ENCODE peak calls at places on chromosomes 4 and X, in nine cellular contexts. Y, W, S, N, J, L, H, P and B are unnamed samples.

GRCh38 chr4:173091362-173091761 is 77.2 kb upstream of the GALNT7 start:
- DNase-seq in N (no peak), L (peak; percentile 43), Y (no peak), S (no peak), P (no peak), J (no peak), H (no peak), W (no peak), B (no peak)

GRCh38 chrX:138754861-138755260 is 43.3 kb upstream of the FGF13 start:
- DNase-seq in N (no peak), Y (no peak), W (no peak), P (no peak), S (no peak), H (no peak), J (no peak), L (no peak), B (no peak)

GRCh38 chr4:153451931-153452660 is 14.1 kb upstream of the TMEM131L start:
- DNase-seq in J (no peak), Y (no peak), S (no peak), N (peak; percentile 49), L (peak; percentile 13), P (no peak), W (peak; percentile 82), H (no peak), B (no peak)

GRCh38 chr4:103197765-103198110 is 405 bp downstream of the CENPE start:
- DNase-seq in P (no peak), W (no peak), H (no peak), J (no peak), N (no peak), L (no peak), Y (no peak), S (no peak), B (no peak)

GRCh38 chr4:38538517-38538916 is 125.5 kb upstream of the KLF3 start:
- DNase-seq in L (no peak), H (no peak), W (no peak), J (no peak), S (no peak), Y (no peak), N (no peak), P (no peak), B (no peak)

GRCh38 chr4:183344523-183345255 is 22.5 kb upstream of the CLDN24 start:
- DNase-seq in J (no peak), H (no peak), S (no peak), P (peak; percentile 41), W (no peak), L (no peak), N (no peak), Y (no peak), B (no peak)

GRCh38 chr4:5200546-5200945 is 149.3 kb downstream of the STK32B start:
- DNase-seq in Y (no peak), N (no peak), S (no peak), J (no peak), W (no peak), L (no peak), P (no peak), H (no peak), B (no peak)

GRCh38 chr4:110046588-110047049 is 133.9 kb downstream of the EGF start:
- DNase-seq in J (no peak), Y (no peak), H (no peak), N (no peak), P (no peak), L (no peak), S (no peak), W (no peak), B (no peak)

GRCh38 chr4:182242793-182243192 is 409 bp upstream of the TENM3 start:
- DNase-seq in N (no peak), J (no peak), P (no peak), S (no peak), L (no peak), W (no peak), Y (no peak), H (no peak), B (peak; percentile 88)

DNA sequence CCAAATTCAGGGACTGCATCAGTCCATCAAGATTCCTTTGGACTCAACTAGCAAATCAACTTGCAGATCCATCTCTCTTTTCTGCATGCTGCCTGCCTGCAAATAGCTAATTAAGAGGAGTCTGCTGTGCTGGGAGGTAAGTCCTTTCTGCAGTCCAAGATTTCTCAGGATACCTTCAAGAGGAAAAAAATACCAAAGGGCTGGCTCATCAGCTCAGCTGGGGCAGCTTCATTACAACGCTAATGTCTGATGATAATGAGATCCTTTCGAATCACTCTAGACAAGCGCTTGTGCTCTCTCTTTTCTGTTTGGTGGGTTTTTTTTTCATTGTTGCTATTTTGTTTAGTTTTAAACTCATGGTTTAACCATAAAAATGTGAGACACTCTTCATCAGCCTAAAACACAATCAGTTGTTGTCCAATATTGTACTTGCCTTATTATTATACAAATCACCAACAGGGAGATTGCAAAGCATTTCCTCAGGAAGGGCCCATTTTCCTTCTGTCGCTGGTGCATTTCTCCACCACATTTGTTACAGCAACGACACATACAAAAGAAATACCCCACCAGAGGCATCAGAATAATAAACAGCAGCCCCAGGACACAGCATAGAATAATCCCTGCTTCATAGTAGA is 50.8 kb downstream of the PROM1 start:
- DNase-seq in H (no peak), Y (no peak), N (no peak), L (no peak), J (no peak), S (no peak), W (peak; percentile 62), P (no peak), B (peak; percentile 42)
- H3K4me1 ChIP-seq in H (peaks cover 4% of the 10 kb centered on the region), Y (no peaks in the 10 kb centered on the region), N (peaks cover 8% of the 10 kb centered on the region), L (no peaks in the 10 kb centered on the region), J (peaks cover 5% of the 10 kb centered on the region), S (no peaks in the 10 kb centered on the region), W (peaks cover 88% of the 10 kb centered on the region), P (no peaks in the 10 kb centered on the region), B (peaks cover 2% of the 10 kb centered on the region)

GRCh38 chr4:7901274-7901845 is 38.3 kb downstream of the AFAP1 start:
- DNase-seq in H (no peak), J (no peak), P (no peak), W (no peak), N (no peak), Y (no peak), S (no peak), L (peak; percentile 63), B (no peak)
- H3K4me1 ChIP-seq in H (peaks cover 8% of the 10 kb centered on the region), J (peaks cover 55% of the 10 kb centered on the region), P (peaks cover 31% of the 10 kb centered on the region), W (peaks cover 67% of the 10 kb centered on the region), N (no peaks in the 10 kb centered on the region), Y (no peaks in the 10 kb centered on the region), S (peaks cover 9% of the 10 kb centered on the region), L (peaks cover 71% of the 10 kb centered on the region), B (peaks cover 4% of the 10 kb centered on the region)

GRCh38 chrX:19846995-19847790 is 40.2 kb downstream of the SH3KBP1 start:
- DNase-seq in P (no peak), Y (no peak), N (no peak), W (peak; percentile 30), S (peak; percentile 41), J (peak; percentile 62), H (no peak), L (no peak), B (peak; percentile 86)

GRCh38 chrX:19852014-19853005 is 35.1 kb downstream of the SH3KBP1 start:
- DNase-seq in W (no peak), L (no peak), J (no peak), P (no peak), S (peak; percentile 33), H (no peak), Y (no peak), N (no peak), B (peak; percentile 50)

GRCh38 chrX:19848110-19848509 is 39.3 kb downstream of the SH3KBP1 start:
- DNase-seq in Y (no peak), N (no peak), H (no peak), P (no peak), L (no peak), J (no peak), W (no peak), S (no peak), B (no peak)

DNA sequence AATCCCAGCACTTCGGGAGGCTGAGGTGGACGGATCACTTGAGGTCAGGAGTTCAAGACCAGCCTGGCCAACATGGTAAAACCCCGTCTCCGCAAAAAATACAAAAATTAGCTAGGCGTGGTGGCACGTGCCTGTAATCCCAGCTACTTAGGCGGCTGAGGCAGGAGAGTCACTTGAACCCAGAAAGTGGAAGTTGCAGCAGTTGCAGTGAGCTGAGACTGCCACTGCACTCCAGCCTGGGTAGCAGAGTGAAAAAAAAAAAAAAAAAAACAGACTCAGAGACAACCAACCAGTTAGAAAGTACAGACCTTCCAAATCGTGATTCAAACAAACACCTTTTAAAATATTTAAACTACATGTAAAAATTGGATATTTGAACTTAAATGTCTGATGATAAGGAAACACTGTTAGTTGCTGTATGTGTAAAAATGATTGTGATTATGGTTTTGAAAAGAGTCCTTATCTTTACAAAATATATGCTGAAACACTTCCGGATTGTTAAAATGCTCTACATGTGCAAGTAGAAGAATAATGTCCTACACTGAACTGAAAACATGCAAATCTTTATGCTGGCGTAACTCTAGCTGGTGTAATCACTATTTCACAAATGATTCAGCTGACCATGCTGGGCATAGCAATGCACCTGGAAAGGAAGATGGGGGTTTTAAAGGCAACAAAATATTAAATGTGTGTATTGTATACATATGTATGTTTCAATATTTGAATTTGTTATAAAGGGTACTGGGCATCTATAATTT is 37.8 kb downstream of the SH3KBP1 start:
- DNase-seq in N (no peak), H (no peak), S (no peak), L (no peak), J (no peak), W (no peak), Y (no peak), P (no peak), B (peak; percentile 36)
- H3K4me1 ChIP-seq in N (peaks cover 17% of the 10 kb centered on the region), H (no peaks in the 10 kb centered on the region), S (peaks cover 15% of the 10 kb centered on the region), L (no peaks in the 10 kb centered on the region), J (no peaks in the 10 kb centered on the region), W (peaks cover 9% of the 10 kb centered on the region), Y (no peaks in the 10 kb centered on the region), P (no peaks in the 10 kb centered on the region), B (peaks cover 21% of the 10 kb centered on the region)

GRCh38 chr4:108116423-108117168 is 52.1 kb downstream of the LEF1 start:
- DNase-seq in N (no peak), S (no peak), W (no peak), J (no peak), L (no peak), Y (no peak), P (no peak), H (no peak), B (no peak)

GRCh38 chr4:108115168-108115526 is 53.6 kb downstream of the LEF1 start:
- DNase-seq in H (no peak), P (no peak), W (no peak), Y (no peak), J (no peak), N (no peak), L (no peak), S (no peak), B (no peak)

GRCh38 chr4:108113229-108113628 is 55.5 kb downstream of the LEF1 start:
- DNase-seq in L (no peak), N (no peak), S (no peak), J (no peak), W (no peak), H (no peak), Y (no peak), P (no peak), B (no peak)

GRCh38 chr4:108111781-108112180 is 57.0 kb downstream of the LEF1 start:
- DNase-seq in P (no peak), W (no peak), Y (no peak), L (no peak), H (no peak), N (no peak), J (no peak), S (no peak), B (no peak)

DNA sequence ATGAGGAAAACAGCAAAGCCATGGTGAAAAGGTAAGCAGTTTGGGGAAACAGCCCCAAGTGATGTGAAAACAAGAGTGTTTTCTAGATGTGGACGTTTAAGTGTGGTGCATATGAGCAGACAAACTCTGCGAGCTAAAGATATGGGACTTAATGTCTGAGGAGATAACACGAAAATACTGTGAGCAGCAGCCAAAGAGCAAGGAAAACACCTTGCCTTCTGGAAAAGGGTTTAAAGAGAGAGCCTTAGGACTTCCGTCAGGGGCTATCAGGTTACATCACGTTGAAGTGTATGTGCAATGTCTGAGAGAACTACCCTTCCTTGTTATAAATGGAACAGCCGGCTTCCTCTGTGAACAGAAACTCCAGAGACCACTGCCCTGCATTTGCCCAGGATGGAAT is 54.2 kb downstream of the LEF1 start:
- DNase-seq in H (no peak), L (no peak), N (no peak), W (peak; percentile 27), Y (no peak), S (no peak), P (no peak), J (no peak), B (no peak)
- H3K4me1 ChIP-seq in H (no peaks in the 10 kb centered on the region), L (no peaks in the 10 kb centered on the region), N (no peaks in the 10 kb centered on the region), W (peaks cover 46% of the 10 kb centered on the region), Y (no peaks in the 10 kb centered on the region), S (peaks cover 16% of the 10 kb centered on the region), P (peaks cover 6% of the 10 kb centered on the region), J (no peaks in the 10 kb centered on the region), B (peaks cover 14% of the 10 kb centered on the region)